ENCODE peak calls at places on chromosomes 2 and 18, in six cellular contexts. H is HepG2, Z is SK-N-SH, X is K562, A is GM12878, L is H1. U is an unnamed sample.
A peak's percentile ranks its signal among the peaks of the same experiment; 100 is the strongest.

GRCh38 chr18:45730832-45731545 is 7.0 kb downstream of the SLC14A1 start:
- DNase-seq in L (no peak), X (no peak), Z (no peak), H (no peak), A (no peak), U (no peak)

GRCh38 chr2:164655750-164656149 is 34.5 kb upstream of the GRB14 start:
- DNase-seq in A (no peak), X (no peak), L (no peak), Z (no peak), H (no peak), U (no peak)

GRCh38 chr2:160695402-160696060 is 201.9 kb upstream of the RBMS1 start:
- DNase-seq in H (no peak), A (no peak), L (no peak), X (no peak), Z (no peak), U (no peak)

GRCh38 chr2:64459575-64459974 is 5.6 kb downstream of the LGALSL start:
- DNase-seq in A (no peak), Z (no peak), L (no peak), H (no peak), X (no peak), U (no peak)

GRCh38 chr2:180656455-180656847 is 324.0 kb upstream of the UBE2E3 start:
- DNase-seq in A (no peak), X (no peak), H (peak; percentile 20), L (no peak), Z (no peak), U (no peak)

GRCh38 chr2:10547011-10547410 is 98.9 kb upstream of the ODC1 start:
- DNase-seq in H (no peak), L (no peak), X (no peak), Z (no peak), A (no peak), U (no peak)

GRCh38 chr2:9740382-9741040 is 102.8 kb upstream of the TAF1B start:
- DNase-seq in H (no peak), Z (no peak), X (no peak), L (no peak), A (no peak), U (no peak)

GRCh38 chr2:225488743-225489142 is 89.2 kb downstream of the NYAP2 start:
- DNase-seq in Z (no peak), X (no peak), H (no peak), L (no peak), A (no peak), U (no peak)

GRCh38 chr2:14492920-14493503 is 139.5 kb upstream of the LRATD1 start:
- DNase-seq in Z (no peak), A (no peak), X (no peak), L (peak; percentile 3), H (no peak), U (no peak)

GRCh38 chr18:892316-892715 is 12.4 kb upstream of the ADCYAP1 start:
- DNase-seq in A (no peak), X (no peak), Z (no peak), L (no peak), H (no peak), U (no peak)

GRCh38 chr18:59810183-59810582 is 89.6 kb upstream of the PMAIP1 start:
- DNase-seq in X (no peak), H (no peak), L (no peak), Z (no peak), A (no peak), U (no peak)

GRCh38 chr2:48383055-48383454 is 146.9 kb upstream of the STON1 start:
- DNase-seq in H (no peak), X (no peak), L (no peak), Z (no peak), A (no peak), U (peak; percentile 68)

GRCh38 chr2:21676056-21676455 is 552.3 kb downstream of the TDRD15 start:
- DNase-seq in X (no peak), A (no peak), L (no peak), Z (no peak), H (no peak), U (no peak)

GRCh38 chr18:7954229-7954628 is 387.1 kb downstream of the PTPRM start:
- DNase-seq in X (no peak), A (no peak), H (no peak), L (no peak), Z (no peak), U (no peak)

GRCh38 chr2:170723446-170723958 is 8.4 kb downstream of the SP5 start:
- DNase-seq in H (no peak), Z (no peak), X (no peak), A (no peak), L (no peak), U (no peak)
- TF ChIP-seq GABPA in H (no peak), Z (no peak), X (no peak), A (no peak), L (no peak), U (no peak)

DNA sequence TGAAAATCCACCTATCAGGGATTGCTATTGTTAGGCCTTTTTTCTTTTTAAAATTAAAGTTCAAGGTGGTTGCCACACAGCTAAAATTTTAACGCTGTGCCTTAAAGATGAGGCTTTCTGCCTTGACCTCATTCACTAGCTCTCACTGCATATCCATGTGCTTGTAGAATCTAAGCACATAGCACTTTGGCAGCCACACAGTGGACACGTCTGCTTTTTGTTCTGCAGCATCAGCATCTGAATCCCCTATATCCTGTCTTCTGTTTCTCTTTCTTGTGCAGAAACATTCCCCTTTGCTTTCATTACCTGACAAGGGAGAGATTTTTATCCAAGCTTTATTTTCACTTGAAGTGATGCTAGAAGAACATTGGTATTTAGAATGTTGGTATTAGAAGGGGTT is 38.1 kb downstream of the RALB start:
- DNase-seq in H (no peak), Z (no peak), X (no peak), A (no peak), L (no peak), U (no peak)
- TF ChIP-seq GABPA in H (no peak), Z (no peak), X (no peak), A (no peak), L (no peak), U (no peak)

DNA sequence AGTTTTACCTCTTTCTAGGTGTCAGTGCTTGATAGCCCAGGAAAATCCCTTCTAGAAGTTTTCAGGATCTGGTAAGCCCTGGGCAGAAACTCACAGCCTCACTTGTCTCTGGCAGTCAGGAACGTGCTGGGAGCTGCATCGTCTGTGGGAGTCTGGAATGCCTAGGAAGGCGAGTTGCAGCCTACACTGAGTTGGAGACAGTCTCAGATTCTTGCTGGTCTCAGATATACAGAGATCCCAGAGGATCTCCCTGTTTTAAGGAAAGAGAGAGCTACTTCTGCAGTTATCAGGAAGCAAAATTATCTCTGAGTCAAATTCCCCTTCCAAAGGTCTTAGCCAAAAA is 104.4 kb upstream of the CDC42EP3 start:
- DNase-seq in A (no peak), H (no peak), L (no peak), X (no peak), Z (no peak), U (no peak)
- TF ChIP-seq GABPA in A (no peak), H (no peak), L (no peak), X (no peak), Z (no peak), U (no peak)

DNA sequence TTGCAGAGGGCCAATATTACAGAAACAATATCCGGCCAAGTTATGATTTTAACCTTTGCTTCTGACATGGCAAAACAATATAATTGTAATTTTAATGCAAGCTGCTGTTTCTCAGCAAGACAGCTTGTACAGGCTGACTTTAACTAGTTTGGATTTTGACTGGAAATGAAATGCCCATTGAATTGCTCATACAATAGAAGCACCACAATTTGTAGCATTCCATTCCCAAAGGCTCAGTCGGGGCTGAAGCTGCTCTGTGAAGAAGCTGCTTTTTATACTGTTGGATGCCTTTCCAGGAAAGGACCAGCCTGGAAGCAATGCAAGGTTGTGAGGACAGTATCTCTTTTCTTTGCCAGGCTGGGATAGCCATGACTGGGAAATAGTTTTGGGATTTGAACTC is 677.0 kb upstream of the FANCL start:
- DNase-seq in A (no peak), H (no peak), X (no peak), Z (no peak), L (no peak), U (no peak)
- TF ChIP-seq GABPA in A (no peak), H (no peak), X (no peak), Z (no peak), L (no peak), U (no peak)

GRCh38 chr2:200340527-200341224 is 34.2 kb downstream of the SPATS2L start:
- DNase-seq in L (no peak), A (no peak), Z (no peak), X (no peak), H (no peak), U (no peak)
- TF ChIP-seq GABPA in L (no peak), A (no peak), Z (no peak), X (no peak), H (no peak), U (no peak)

DNA sequence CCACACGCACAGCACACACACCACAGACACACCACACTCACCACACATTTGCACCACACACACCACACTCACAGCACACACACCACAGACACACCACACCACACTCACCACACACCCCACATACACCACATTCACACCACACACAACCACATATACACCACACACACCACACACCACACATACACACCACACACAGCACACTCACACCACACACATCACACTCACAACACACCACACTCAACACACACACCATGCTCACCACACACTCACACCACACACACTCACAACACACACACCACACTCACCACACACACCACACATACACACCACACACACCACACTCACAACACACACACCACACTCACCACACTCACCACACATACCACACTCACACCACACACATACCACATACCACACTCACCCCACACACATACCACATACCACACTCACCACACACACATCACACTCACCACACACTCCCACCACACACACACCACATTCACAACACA is 60.1 kb downstream of the SDC1 start:
- DNase-seq in X (no peak), A (no peak), L (no peak), H (no peak), Z (no peak), U (no peak)
- TF ChIP-seq GABPA in X (no peak), A (no peak), L (no peak), H (no peak), Z (no peak), U (no peak)

GRCh38 chr2:30932850-30933249 is 125.6 kb upstream of the CAPN13 start:
- DNase-seq in X (no peak), H (no peak), L (no peak), Z (no peak), A (no peak), U (peak; percentile 66)

GRCh38 chr2:30927561-30928075 is 120.4 kb upstream of the CAPN13 start:
- DNase-seq in Z (no peak), A (no peak), H (no peak), X (no peak), L (no peak), U (no peak)

GRCh38 chr2:30931841-30932407 is 124.7 kb upstream of the CAPN13 start:
- DNase-seq in A (no peak), H (no peak), X (peak; percentile 67), Z (no peak), L (no peak), U (no peak)

GRCh38 chr2:30934071-30934470 is 126.8 kb upstream of the CAPN13 start:
- DNase-seq in L (no peak), Z (no peak), H (no peak), X (no peak), A (no peak), U (peak; percentile 89)

GRCh38 chr2:30930716-30931115 is 123.5 kb upstream of the CAPN13 start:
- DNase-seq in H (no peak), Z (peak; percentile 58), L (no peak), X (no peak), A (no peak), U (no peak)
- TF ChIP-seq GABPA in H (no peak), Z (no peak), L (no peak), X (no peak), A (no peak), U (no peak)

GRCh38 chr2:62110415-62111025 is 85.4 kb upstream of the B3GNT2 start:
- DNase-seq in Z (no peak), H (no peak), L (no peak), X (no peak), A (no peak), U (no peak)
- TF ChIP-seq GABPA in Z (no peak), H (no peak), L (no peak), X (no peak), A (no peak), U (no peak)

U was measured in HL-60.